ENCODE peak calls at places on chromosomes 12 and 14, in seven cellular contexts. One of them, this sample, is unnamed.

GRCh38 chr14:82595466-82595865 is 1061.8 kb upstream of the SEL1L start:
- DNase-seq in mesenchymal stem cell: no peak
- DNase-seq in neuronal stem cell: no peak
- DNase-seq in IMR-90: no peak
- DNase-seq in H1: no peak
- DNase-seq in H9: no peak
- DNase-seq in trophoblast cell: no peak
- DNase-seq in this sample: no peak

GRCh38 chr12:52032431-52032796 is 18.8 kb upstream of the NR4A1 start:
- DNase-seq in mesenchymal stem cell: peak; percentile 83
- DNase-seq in neuronal stem cell: no peak
- DNase-seq in IMR-90: peak; percentile 80
- DNase-seq in H1: no peak
- DNase-seq in H9: no peak
- DNase-seq in trophoblast cell: no peak
- DNase-seq in this sample: no peak

GRCh38 chr12:110345176-110345651 is 58.3 kb downstream of the ANAPC7 start:
- DNase-seq in mesenchymal stem cell: no peak
- DNase-seq in neuronal stem cell: no peak
- DNase-seq in IMR-90: no peak
- DNase-seq in H1: no peak
- DNase-seq in H9: no peak
- DNase-seq in trophoblast cell: peak; percentile 57
- DNase-seq in this sample: no peak

GRCh38 chr12:15522574-15523187 is 200.4 kb downstream of the PTPRO start:
- DNase-seq in mesenchymal stem cell: peak; percentile 42
- DNase-seq in neuronal stem cell: no peak
- DNase-seq in IMR-90: peak; percentile 34
- DNase-seq in H1: no peak
- DNase-seq in H9: no peak
- DNase-seq in trophoblast cell: no peak
- DNase-seq in this sample: peak; percentile 51

GRCh38 chr12:91744613-91745012 is 401.0 kb downstream of the BTG1 start:
- DNase-seq in mesenchymal stem cell: no peak
- DNase-seq in neuronal stem cell: no peak
- DNase-seq in IMR-90: no peak
- DNase-seq in H1: no peak
- DNase-seq in H9: no peak
- DNase-seq in trophoblast cell: no peak
- DNase-seq in this sample: no peak

GRCh38 chr12:45730842-45731336 is 1.4 kb downstream of the ARID2 start:
- DNase-seq in mesenchymal stem cell: no peak
- DNase-seq in neuronal stem cell: no peak
- DNase-seq in IMR-90: peak; percentile 39
- DNase-seq in H1: no peak
- DNase-seq in H9: no peak
- DNase-seq in trophoblast cell: no peak
- DNase-seq in this sample: peak; percentile 61

GRCh38 chr14:70881549-70882174 is 25.6 kb upstream of the PCNX1 start:
- DNase-seq in mesenchymal stem cell: no peak
- DNase-seq in neuronal stem cell: no peak
- DNase-seq in IMR-90: no peak
- DNase-seq in H1: no peak
- DNase-seq in H9: no peak
- DNase-seq in trophoblast cell: no peak
- DNase-seq in this sample: no peak

GRCh38 chr12:109170335-109170734 is 53.9 kb downstream of the ACACB start:
- DNase-seq in mesenchymal stem cell: no peak
- DNase-seq in neuronal stem cell: no peak
- DNase-seq in IMR-90: no peak
- DNase-seq in H1: no peak
- DNase-seq in H9: no peak
- DNase-seq in trophoblast cell: no peak
- DNase-seq in this sample: no peak

GRCh38 chr12:123050331-123050809 is 69.9 kb downstream of the ARL6IP4 start:
- DNase-seq in mesenchymal stem cell: peak; percentile 88
- DNase-seq in neuronal stem cell: no peak
- DNase-seq in IMR-90: peak; percentile 75
- DNase-seq in H1: no peak
- DNase-seq in H9: no peak
- DNase-seq in trophoblast cell: no peak
- DNase-seq in this sample: no peak

GRCh38 chr12:561116-561705 is 101.5 kb downstream of the B4GALNT3 start:
- DNase-seq in mesenchymal stem cell: no peak
- DNase-seq in neuronal stem cell: no peak
- DNase-seq in IMR-90: no peak
- DNase-seq in H1: no peak
- DNase-seq in H9: no peak
- DNase-seq in trophoblast cell: no peak
- DNase-seq in this sample: no peak

GRCh38 chr12:52634266-52635056 is 16.1 kb upstream of the KRT73 start:
- DNase-seq in mesenchymal stem cell: no peak
- DNase-seq in neuronal stem cell: no peak
- DNase-seq in IMR-90: no peak
- DNase-seq in H1: no peak
- DNase-seq in H9: peak; percentile 24
- DNase-seq in trophoblast cell: no peak
- DNase-seq in this sample: no peak

GRCh38 chr12:109926488-109927210 is 26.6 kb downstream of the TCHP start:
- DNase-seq in mesenchymal stem cell: no peak
- DNase-seq in neuronal stem cell: no peak
- DNase-seq in IMR-90: no peak
- DNase-seq in H1: no peak
- DNase-seq in H9: no peak
- DNase-seq in trophoblast cell: no peak
- DNase-seq in this sample: no peak

GRCh38 chr12:21607701-21608100 is 3.1 kb upstream of the GYS2 start:
- DNase-seq in mesenchymal stem cell: peak; percentile 31
- DNase-seq in neuronal stem cell: no peak
- DNase-seq in IMR-90: peak; percentile 33
- DNase-seq in H1: no peak
- DNase-seq in H9: no peak
- DNase-seq in trophoblast cell: no peak
- DNase-seq in this sample: peak; percentile 37

GRCh38 chr12:130127909-130128763 is 34.1 kb upstream of the FZD10 start:
- DNase-seq in mesenchymal stem cell: no peak
- DNase-seq in neuronal stem cell: no peak
- DNase-seq in IMR-90: no peak
- DNase-seq in H1: no peak
- DNase-seq in H9: no peak
- DNase-seq in trophoblast cell: no peak
- DNase-seq in this sample: no peak

GRCh38 chr14:68884031-68885030 is 91.5 kb upstream of the ZFP36L1 start:
- DNase-seq in mesenchymal stem cell: no peak
- DNase-seq in neuronal stem cell: no peak
- DNase-seq in IMR-90: peak; percentile 96
- DNase-seq in H1: no peak
- DNase-seq in H9: no peak
- DNase-seq in trophoblast cell: no peak
- DNase-seq in this sample: no peak

GRCh38 chr14:22981090-22982012 is 1.0 kb downstream of the AJUBA start:
- DNase-seq in mesenchymal stem cell: peak; percentile 52
- DNase-seq in neuronal stem cell: no peak
- DNase-seq in IMR-90: no peak
- DNase-seq in H1: no peak
- DNase-seq in H9: peak; percentile 47
- DNase-seq in trophoblast cell: peak; percentile 31
- DNase-seq in this sample: peak; percentile 62

GRCh38 chr14:54486685-54487084 is 2.1 kb downstream of the GMFB start:
- DNase-seq in mesenchymal stem cell: no peak
- DNase-seq in neuronal stem cell: no peak
- DNase-seq in IMR-90: no peak
- DNase-seq in H1: no peak
- DNase-seq in H9: no peak
- DNase-seq in trophoblast cell: no peak
- DNase-seq in this sample: peak; percentile 60

GRCh38 chr14:57865450-57866198 is at the start of gene SLC35F4:
- DNase-seq in mesenchymal stem cell: no peak
- DNase-seq in neuronal stem cell: peak; percentile 82
- DNase-seq in IMR-90: no peak
- DNase-seq in H1: peak; percentile 64
- DNase-seq in H9: peak; percentile 89
- DNase-seq in trophoblast cell: no peak
- DNase-seq in this sample: peak; percentile 85
- H3K27me3 ChIP-seq in mesenchymal stem cell: peaks cover 9% of the 10 kb centered on the region
- H3K27me3 ChIP-seq in neuronal stem cell: peaks cover 64% of the 10 kb centered on the region
- H3K27me3 ChIP-seq in IMR-90: peaks cover 11% of the 10 kb centered on the region
- H3K27me3 ChIP-seq in H1: peaks cover 19% of the 10 kb centered on the region
- H3K27me3 ChIP-seq in H9: peaks cover 11% of the 10 kb centered on the region
- H3K27me3 ChIP-seq in trophoblast cell: peaks cover 28% of the 10 kb centered on the region
- H3K27me3 ChIP-seq in this sample: peaks cover 14% of the 10 kb centered on the region

GRCh38 chr12:64403708-64404469 is at the start of gene XPOT:
- DNase-seq in mesenchymal stem cell: peak; percentile 97
- DNase-seq in neuronal stem cell: peak; percentile 94
- DNase-seq in IMR-90: peak; percentile 98
- DNase-seq in H1: peak; percentile 95
- DNase-seq in H9: peak; percentile 99
- DNase-seq in trophoblast cell: peak; percentile 99
- DNase-seq in this sample: peak; percentile 99
- H4K8ac ChIP-seq in mesenchymal stem cell: peak within 1 kb of the TSS; percentile 100
- H4K8ac ChIP-seq in neuronal stem cell: peak within 1 kb of the TSS; percentile 23
- H4K8ac ChIP-seq in IMR-90: peak within 1 kb of the TSS; percentile 100
- H4K8ac ChIP-seq in H1: peak within 1 kb of the TSS; percentile 97
- H4K8ac ChIP-seq in H9: no peak within 1 kb of the TSS
- H4K8ac ChIP-seq in trophoblast cell: peak within 1 kb of the TSS; percentile 94
- H4K8ac ChIP-seq in this sample: peak within 1 kb of the TSS; percentile 29

GRCh38 chr14:51336304-51336703 is 96.3 kb downstream of the TMX1 start:
- DNase-seq in mesenchymal stem cell: no peak
- DNase-seq in neuronal stem cell: no peak
- DNase-seq in IMR-90: no peak
- DNase-seq in H1: no peak
- DNase-seq in H9: no peak
- DNase-seq in trophoblast cell: no peak
- DNase-seq in this sample: no peak

GRCh38 chr14:51337520-51337919 is 97.5 kb downstream of the TMX1 start:
- DNase-seq in mesenchymal stem cell: no peak
- DNase-seq in neuronal stem cell: no peak
- DNase-seq in IMR-90: no peak
- DNase-seq in H1: no peak
- DNase-seq in H9: no peak
- DNase-seq in trophoblast cell: no peak
- DNase-seq in this sample: no peak

GRCh38 chr14:51342226-51342625 is 102.2 kb downstream of the TMX1 start:
- DNase-seq in mesenchymal stem cell: peak; percentile 78
- DNase-seq in neuronal stem cell: no peak
- DNase-seq in IMR-90: peak; percentile 56
- DNase-seq in H1: no peak
- DNase-seq in H9: no peak
- DNase-seq in trophoblast cell: no peak
- DNase-seq in this sample: no peak

GRCh38 chr14:51335521-51335920 is 95.5 kb downstream of the TMX1 start:
- DNase-seq in mesenchymal stem cell: no peak
- DNase-seq in neuronal stem cell: no peak
- DNase-seq in IMR-90: no peak
- DNase-seq in H1: no peak
- DNase-seq in H9: no peak
- DNase-seq in trophoblast cell: no peak
- DNase-seq in this sample: no peak

DNA sequence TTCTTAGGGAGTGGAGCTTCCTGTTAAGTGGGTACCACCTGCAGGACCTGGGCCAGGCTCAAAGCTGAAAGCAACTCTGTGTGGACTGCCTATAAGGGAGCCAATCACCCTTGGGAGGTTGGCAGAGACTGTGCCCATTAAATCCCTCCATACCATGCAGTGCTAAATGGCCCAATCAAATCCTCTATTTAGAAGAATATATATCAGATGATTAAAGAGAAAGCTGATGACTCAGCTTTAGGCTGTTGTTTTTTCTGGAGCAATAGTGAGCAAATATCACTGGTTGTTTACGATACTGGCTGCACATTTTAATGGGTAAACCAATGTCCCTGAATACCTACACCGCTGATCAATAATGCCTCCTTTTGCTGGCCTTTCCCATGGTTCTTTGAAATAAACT is 101.3 kb downstream of the TMX1 start:
- DNase-seq in mesenchymal stem cell: peak; percentile 9
- DNase-seq in neuronal stem cell: no peak
- DNase-seq in IMR-90: no peak
- DNase-seq in H1: no peak
- DNase-seq in H9: no peak
- DNase-seq in trophoblast cell: no peak
- DNase-seq in this sample: no peak
- H3K4ac ChIP-seq in mesenchymal stem cell: no peak overlapping the region
- H3K4ac ChIP-seq in neuronal stem cell: no peak overlapping the region
- H3K4ac ChIP-seq in IMR-90: no peak overlapping the region
- H3K4ac ChIP-seq in H1: no peak overlapping the region
- H3K4ac ChIP-seq in H9: no peak overlapping the region
- H3K4ac ChIP-seq in trophoblast cell: no peak overlapping the region
- H3K4ac ChIP-seq in this sample: no peak overlapping the region

GRCh38 chr12:94149781-94150482 is 1.6 kb downstream of the PLXNC1 start:
- DNase-seq in mesenchymal stem cell: peak; percentile 59
- DNase-seq in neuronal stem cell: peak; percentile 56
- DNase-seq in IMR-90: no peak
- DNase-seq in H1: no peak
- DNase-seq in H9: peak; percentile 64
- DNase-seq in trophoblast cell: no peak
- DNase-seq in this sample: peak; percentile 72

GRCh38 chr12:94151577-94151976 is 3.2 kb downstream of the PLXNC1 start:
- DNase-seq in mesenchymal stem cell: no peak
- DNase-seq in neuronal stem cell: no peak
- DNase-seq in IMR-90: no peak
- DNase-seq in H1: no peak
- DNase-seq in H9: no peak
- DNase-seq in trophoblast cell: no peak
- DNase-seq in this sample: no peak

GRCh38 chr12:94148841-94149780 is 734 bp downstream of the PLXNC1 start:
- DNase-seq in mesenchymal stem cell: peak; percentile 60
- DNase-seq in neuronal stem cell: peak; percentile 58
- DNase-seq in IMR-90: peak; percentile 23
- DNase-seq in H1: no peak
- DNase-seq in H9: peak; percentile 77
- DNase-seq in trophoblast cell: no peak
- DNase-seq in this sample: peak; percentile 70

GRCh38 chr12:94152292-94153083 is 4.1 kb downstream of the PLXNC1 start:
- DNase-seq in mesenchymal stem cell: peak; percentile 52
- DNase-seq in neuronal stem cell: no peak
- DNase-seq in IMR-90: no peak
- DNase-seq in H1: no peak
- DNase-seq in H9: no peak
- DNase-seq in trophoblast cell: no peak
- DNase-seq in this sample: no peak

DNA sequence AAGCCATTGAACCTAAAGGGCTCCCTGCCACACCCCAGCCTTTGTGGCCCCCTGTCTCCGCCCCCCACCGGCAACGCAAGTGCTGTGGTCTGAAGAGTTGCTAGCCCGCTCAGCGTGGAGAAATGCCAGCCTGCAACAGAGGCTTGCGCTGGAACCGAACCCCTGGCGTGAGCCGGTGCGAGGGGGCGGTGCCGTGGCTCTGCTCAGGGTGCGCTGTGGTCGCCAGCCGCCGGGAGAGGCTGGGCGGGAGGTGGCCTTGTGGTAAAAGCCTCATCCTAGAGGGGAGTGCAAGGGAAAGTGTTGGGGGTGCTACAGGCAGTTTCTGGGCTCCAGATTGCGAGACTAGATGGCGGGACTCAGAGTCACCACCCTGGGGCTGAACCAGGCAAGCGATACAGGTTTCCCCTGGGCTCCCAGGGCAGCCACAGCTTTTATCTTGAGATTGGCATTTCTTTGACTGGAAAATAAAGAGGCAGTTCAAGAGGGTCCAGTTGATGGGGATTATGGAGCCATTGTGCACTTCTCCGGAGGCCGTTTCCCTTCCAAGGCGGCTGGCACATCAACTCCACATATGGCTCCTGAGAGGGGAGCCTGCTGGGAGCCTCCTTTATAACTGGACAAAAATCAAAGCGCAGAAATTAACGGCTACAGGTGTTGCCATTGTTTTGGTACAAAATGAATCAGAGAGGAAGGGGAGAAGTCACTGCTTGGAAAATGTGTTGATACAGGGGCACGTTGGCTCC is 2.3 kb downstream of the PLXNC1 start:
- DNase-seq in mesenchymal stem cell: no peak
- DNase-seq in neuronal stem cell: peak; percentile 43
- DNase-seq in IMR-90: no peak
- DNase-seq in H1: no peak
- DNase-seq in H9: peak; percentile 61
- DNase-seq in trophoblast cell: no peak
- DNase-seq in this sample: no peak
- H3K27me3 ChIP-seq in mesenchymal stem cell: peaks cover 65% of the 10 kb centered on the region
- H3K27me3 ChIP-seq in neuronal stem cell: peaks cover 23% of the 10 kb centered on the region
- H3K27me3 ChIP-seq in IMR-90: peaks cover 90% of the 10 kb centered on the region
- H3K27me3 ChIP-seq in H1: peaks cover 61% of the 10 kb centered on the region
- H3K27me3 ChIP-seq in H9: peaks cover 50% of the 10 kb centered on the region
- H3K27me3 ChIP-seq in trophoblast cell: peaks cover 38% of the 10 kb centered on the region
- H3K27me3 ChIP-seq in this sample: peaks cover 24% of the 10 kb centered on the region